ENCODE peak calls at places on chromosomes 7 and 10, in four cellular contexts. One of them, this sample, is unnamed.

GRCh38 chr7:132298782-132299181 is 277.5 kb downstream of the PLXNA4 start:
- DNase-seq in T-helper 17 cell: no peak
- DNase-seq in MG63: no peak
- DNase-seq in IMR-90: peak; percentile 43
- DNase-seq in this sample: no peak

GRCh38 chr7:18770154-18770807 is 274.7 kb downstream of the HDAC9 start:
- DNase-seq in MG63: no peak
- DNase-seq in IMR-90: peak; percentile 81
- DNase-seq in T-helper 17 cell: no peak
- DNase-seq in this sample: peak; percentile 75

GRCh38 chr7:47571355-47572100 is 10.4 kb downstream of the TNS3 start:
- DNase-seq in MG63: peak; percentile 90
- DNase-seq in IMR-90: peak; percentile 95
- DNase-seq in T-helper 17 cell: no peak
- DNase-seq in this sample: peak; percentile 92

GRCh38 chr10:128025951-128026350 is 100.3 kb downstream of the MKI67 start:
- DNase-seq in IMR-90: no peak
- DNase-seq in MG63: no peak
- DNase-seq in T-helper 17 cell: no peak
- DNase-seq in this sample: no peak

GRCh38 chr7:107615910-107616680 is 36.0 kb downstream of the BCAP29 start:
- DNase-seq in MG63: no peak
- DNase-seq in T-helper 17 cell: no peak
- DNase-seq in IMR-90: peak; percentile 13
- DNase-seq in this sample: peak; percentile 22

GRCh38 chr7:22137026-22137425 is 191.3 kb upstream of the CDCA7L start:
- DNase-seq in IMR-90: peak; percentile 22
- DNase-seq in T-helper 17 cell: no peak
- DNase-seq in MG63: no peak
- DNase-seq in this sample: peak; percentile 18

GRCh38 chr10:58943234-58943633 is 233.2 kb upstream of the PHYHIPL start:
- DNase-seq in IMR-90: no peak
- DNase-seq in MG63: no peak
- DNase-seq in T-helper 17 cell: no peak
- DNase-seq in this sample: no peak

GRCh38 chr10:118595598-118596425 is at the start of gene PRLHR:
- DNase-seq in MG63: peak; percentile 15
- DNase-seq in IMR-90: peak; percentile 10
- DNase-seq in T-helper 17 cell: no peak
- DNase-seq in this sample: no peak

GRCh38 chr10:29618341-29619171 is 16.2 kb downstream of the SVIL start:
- DNase-seq in IMR-90: peak; percentile 45
- DNase-seq in T-helper 17 cell: no peak
- DNase-seq in MG63: no peak
- DNase-seq in this sample: no peak

GRCh38 chr7:121395494-121395960 is 581 bp downstream of the FAM3C start:
- DNase-seq in T-helper 17 cell: peak; percentile 17
- DNase-seq in IMR-90: peak; percentile 13
- DNase-seq in MG63: peak; percentile 43
- DNase-seq in this sample: no peak